ENCODE peak calls at places on chromosomes 3 and 15, in seven cellular contexts. One of them, this sample, is unnamed.

GRCh38 chr3:124322309-124322880 is 330.5 kb upstream of the ROPN1 start:
- DNase-seq in NCI-H774: no peak
- DNase-seq in NCI-H1930: no peak
- DNase-seq in mammary epithelial cell: no peak
- DNase-seq in NT2/D1: no peak
- DNase-seq in foreskin fibroblast: no peak
- DNase-seq in stimulated activated naive B cell treated with anti-CD40 and anti-IgM and Interleukin-4, amounts not matched to agents 10 μg/mL and 1 μg/mL and 100 μg/mL, for 72 hours: no peak
- DNase-seq in this sample: no peak

GRCh38 chr15:65304393-65305143 is at the start of gene RNU5B-1:
- DNase-seq in NCI-H774: peak; percentile 85
- DNase-seq in NCI-H1930: peak; percentile 68
- DNase-seq in mammary epithelial cell: peak; percentile 70
- DNase-seq in NT2/D1: peak; percentile 86
- DNase-seq in foreskin fibroblast: peak; percentile 94
- DNase-seq in stimulated activated naive B cell treated with anti-CD40 and anti-IgM and Interleukin-4, amounts not matched to agents 10 μg/mL and 1 μg/mL and 100 μg/mL, for 72 hours: peak; percentile 95
- DNase-seq in this sample: no peak

GRCh38 chr3:55161256-55161655 is 233.4 kb upstream of the LRTM1 start:
- DNase-seq in NCI-H774: no peak
- DNase-seq in NCI-H1930: no peak
- DNase-seq in mammary epithelial cell: no peak
- DNase-seq in NT2/D1: no peak
- DNase-seq in foreskin fibroblast: no peak
- DNase-seq in stimulated activated naive B cell treated with anti-CD40 and anti-IgM and Interleukin-4, amounts not matched to agents 10 μg/mL and 1 μg/mL and 100 μg/mL, for 72 hours: no peak
- DNase-seq in this sample: no peak

GRCh38 chr3:10845240-10845761 is 29.3 kb downstream of the SLC6A11 start:
- DNase-seq in NCI-H774: no peak
- DNase-seq in NCI-H1930: no peak
- DNase-seq in mammary epithelial cell: no peak
- DNase-seq in NT2/D1: no peak
- DNase-seq in foreskin fibroblast: no peak
- DNase-seq in stimulated activated naive B cell treated with anti-CD40 and anti-IgM and Interleukin-4, amounts not matched to agents 10 μg/mL and 1 μg/mL and 100 μg/mL, for 72 hours: no peak
- DNase-seq in this sample: no peak

GRCh38 chr15:80234883-80235282 is 17.1 kb downstream of the CTXND1 start:
- DNase-seq in NCI-H774: no peak
- DNase-seq in NCI-H1930: no peak
- DNase-seq in mammary epithelial cell: peak; percentile 21
- DNase-seq in NT2/D1: no peak
- DNase-seq in foreskin fibroblast: no peak
- DNase-seq in stimulated activated naive B cell treated with anti-CD40 and anti-IgM and Interleukin-4, amounts not matched to agents 10 μg/mL and 1 μg/mL and 100 μg/mL, for 72 hours: no peak
- DNase-seq in this sample: peak; percentile 37

GRCh38 chr15:84606653-84607120 is 5.9 kb downstream of the ZSCAN2 start:
- DNase-seq in NCI-H774: no peak
- DNase-seq in NCI-H1930: no peak
- DNase-seq in mammary epithelial cell: no peak
- DNase-seq in NT2/D1: no peak
- DNase-seq in foreskin fibroblast: no peak
- DNase-seq in stimulated activated naive B cell treated with anti-CD40 and anti-IgM and Interleukin-4, amounts not matched to agents 10 μg/mL and 1 μg/mL and 100 μg/mL, for 72 hours: no peak
- DNase-seq in this sample: no peak

GRCh38 chr3:122406198-122406597 is 9.7 kb downstream of the WDR5B start:
- DNase-seq in NCI-H774: no peak
- DNase-seq in NCI-H1930: no peak
- DNase-seq in mammary epithelial cell: no peak
- DNase-seq in NT2/D1: no peak
- DNase-seq in foreskin fibroblast: no peak
- DNase-seq in stimulated activated naive B cell treated with anti-CD40 and anti-IgM and Interleukin-4, amounts not matched to agents 10 μg/mL and 1 μg/mL and 100 μg/mL, for 72 hours: peak; percentile 10
- DNase-seq in this sample: no peak

GRCh38 chr3:145087038-145087437 is 1073.9 kb downstream of the PLOD2 start:
- DNase-seq in NCI-H774: no peak
- DNase-seq in NCI-H1930: no peak
- DNase-seq in mammary epithelial cell: no peak
- DNase-seq in NT2/D1: no peak
- DNase-seq in foreskin fibroblast: no peak
- DNase-seq in stimulated activated naive B cell treated with anti-CD40 and anti-IgM and Interleukin-4, amounts not matched to agents 10 μg/mL and 1 μg/mL and 100 μg/mL, for 72 hours: no peak
- DNase-seq in this sample: no peak

GRCh38 chr15:43285609-43286037 is 18.9 kb upstream of the TGM5 start:
- DNase-seq in NCI-H774: peak; percentile 66
- DNase-seq in NCI-H1930: no peak
- DNase-seq in mammary epithelial cell: peak; percentile 46
- DNase-seq in NT2/D1: no peak
- DNase-seq in foreskin fibroblast: peak; percentile 43
- DNase-seq in stimulated activated naive B cell treated with anti-CD40 and anti-IgM and Interleukin-4, amounts not matched to agents 10 μg/mL and 1 μg/mL and 100 μg/mL, for 72 hours: peak; percentile 45
- DNase-seq in this sample: peak; percentile 31

GRCh38 chr15:57395292-57395691 is 19.0 kb downstream of the CGNL1 start:
- DNase-seq in NCI-H774: no peak
- DNase-seq in NCI-H1930: no peak
- DNase-seq in mammary epithelial cell: peak; percentile 52
- DNase-seq in NT2/D1: no peak
- DNase-seq in foreskin fibroblast: peak; percentile 54
- DNase-seq in stimulated activated naive B cell treated with anti-CD40 and anti-IgM and Interleukin-4, amounts not matched to agents 10 μg/mL and 1 μg/mL and 100 μg/mL, for 72 hours: no peak
- DNase-seq in this sample: no peak

GRCh38 chr3:10437272-10437994 is 68.0 kb downstream of the ATP2B2 start:
- DNase-seq in NCI-H774: no peak
- DNase-seq in NCI-H1930: no peak
- DNase-seq in mammary epithelial cell: peak; percentile 17
- DNase-seq in NT2/D1: no peak
- DNase-seq in foreskin fibroblast: peak; percentile 50
- DNase-seq in stimulated activated naive B cell treated with anti-CD40 and anti-IgM and Interleukin-4, amounts not matched to agents 10 μg/mL and 1 μg/mL and 100 μg/mL, for 72 hours: peak; percentile 43
- DNase-seq in this sample: no peak

GRCh38 chr3:17505856-17506255 is 236.6 kb downstream of the TBC1D5 start:
- DNase-seq in NCI-H774: no peak
- DNase-seq in NCI-H1930: no peak
- DNase-seq in mammary epithelial cell: no peak
- DNase-seq in NT2/D1: no peak
- DNase-seq in foreskin fibroblast: no peak
- DNase-seq in stimulated activated naive B cell treated with anti-CD40 and anti-IgM and Interleukin-4, amounts not matched to agents 10 μg/mL and 1 μg/mL and 100 μg/mL, for 72 hours: no peak
- DNase-seq in this sample: no peak

GRCh38 chr15:86735244-86736040 is 655.8 kb downstream of the AGBL1 start:
- DNase-seq in NCI-H774: peak; percentile 57
- DNase-seq in NCI-H1930: no peak
- DNase-seq in mammary epithelial cell: no peak
- DNase-seq in NT2/D1: no peak
- DNase-seq in foreskin fibroblast: no peak
- DNase-seq in stimulated activated naive B cell treated with anti-CD40 and anti-IgM and Interleukin-4, amounts not matched to agents 10 μg/mL and 1 μg/mL and 100 μg/mL, for 72 hours: no peak
- DNase-seq in this sample: no peak

GRCh38 chr15:68706256-68706655 is 114.4 kb downstream of the ANP32A start:
- DNase-seq in NCI-H774: no peak
- DNase-seq in NCI-H1930: no peak
- DNase-seq in mammary epithelial cell: no peak
- DNase-seq in NT2/D1: no peak
- DNase-seq in foreskin fibroblast: no peak
- DNase-seq in stimulated activated naive B cell treated with anti-CD40 and anti-IgM and Interleukin-4, amounts not matched to agents 10 μg/mL and 1 μg/mL and 100 μg/mL, for 72 hours: no peak
- DNase-seq in this sample: no peak

GRCh38 chr3:12049675-12050074 is 45.5 kb downstream of the SYN2 start:
- DNase-seq in NCI-H774: no peak
- DNase-seq in NCI-H1930: no peak
- DNase-seq in mammary epithelial cell: no peak
- DNase-seq in NT2/D1: no peak
- DNase-seq in foreskin fibroblast: peak; percentile 3
- DNase-seq in stimulated activated naive B cell treated with anti-CD40 and anti-IgM and Interleukin-4, amounts not matched to agents 10 μg/mL and 1 μg/mL and 100 μg/mL, for 72 hours: no peak
- DNase-seq in this sample: no peak

GRCh38 chr3:61783993-61784718 is 222.8 kb downstream of the PTPRG start:
- DNase-seq in NCI-H774: no peak
- DNase-seq in NCI-H1930: no peak
- DNase-seq in mammary epithelial cell: peak; percentile 12
- DNase-seq in NT2/D1: no peak
- DNase-seq in foreskin fibroblast: peak; percentile 48
- DNase-seq in stimulated activated naive B cell treated with anti-CD40 and anti-IgM and Interleukin-4, amounts not matched to agents 10 μg/mL and 1 μg/mL and 100 μg/mL, for 72 hours: no peak
- DNase-seq in this sample: no peak

GRCh38 chr15:77414781-77415442 is 5.0 kb downstream of the PEAK1 start:
- DNase-seq in NCI-H774: no peak
- DNase-seq in NCI-H1930: no peak
- DNase-seq in mammary epithelial cell: no peak
- DNase-seq in NT2/D1: no peak
- DNase-seq in foreskin fibroblast: no peak
- DNase-seq in stimulated activated naive B cell treated with anti-CD40 and anti-IgM and Interleukin-4, amounts not matched to agents 10 μg/mL and 1 μg/mL and 100 μg/mL, for 72 hours: no peak
- DNase-seq in this sample: no peak

GRCh38 chr3:14550651-14551611 is 10.8 kb upstream of the GRIP2 start:
- DNase-seq in NCI-H774: no peak
- DNase-seq in NCI-H1930: no peak
- DNase-seq in mammary epithelial cell: peak; percentile 12
- DNase-seq in NT2/D1: no peak
- DNase-seq in foreskin fibroblast: no peak
- DNase-seq in stimulated activated naive B cell treated with anti-CD40 and anti-IgM and Interleukin-4, amounts not matched to agents 10 μg/mL and 1 μg/mL and 100 μg/mL, for 72 hours: no peak
- DNase-seq in this sample: no peak